ENCODE peak calls at places on chromosomes 2 and 18, in seven cellular contexts. One of them, this sample, is unnamed.
A peak's percentile ranks its signal among the peaks of the same experiment; 100 is the strongest.

GRCh38 chr2:138421315-138421970 is 80.1 kb upstream of the SPOPL start:
- DNase-seq in LHCN-M2: peak; percentile 64
- DNase-seq in astrocyte of the spinal cord: peak; percentile 11
- DNase-seq in D341Med: no peak
- DNase-seq in AG08395: peak; percentile 9
- DNase-seq in tibial artery: no peak
- DNase-seq in pancreas: no peak
- DNase-seq in this sample: no peak

GRCh38 chr2:143463717-143464116 is 334.5 kb downstream of the ARHGAP15 start:
- DNase-seq in LHCN-M2: no peak
- DNase-seq in D341Med: no peak
- DNase-seq in AG08395: no peak
- DNase-seq in pancreas: no peak
- DNase-seq in tibial artery: no peak
- DNase-seq in astrocyte of the spinal cord: no peak
- DNase-seq in this sample: no peak

GRCh38 chr2:201568217-201568820 is 75.0 kb downstream of the TMEM237 start:
- DNase-seq in AG08395: no peak
- DNase-seq in pancreas: no peak
- DNase-seq in astrocyte of the spinal cord: no peak
- DNase-seq in D341Med: no peak
- DNase-seq in LHCN-M2: peak; percentile 63
- DNase-seq in tibial artery: no peak
- DNase-seq in this sample: no peak

GRCh38 chr2:138727956-138728355 is 52.2 kb downstream of the NXPH2 start:
- DNase-seq in tibial artery: no peak
- DNase-seq in astrocyte of the spinal cord: no peak
- DNase-seq in D341Med: no peak
- DNase-seq in LHCN-M2: no peak
- DNase-seq in pancreas: no peak
- DNase-seq in AG08395: no peak
- DNase-seq in this sample: no peak

GRCh38 chr2:37895135-37895534 is 30.0 kb upstream of the RMDN2 start:
- DNase-seq in astrocyte of the spinal cord: no peak
- DNase-seq in D341Med: no peak
- DNase-seq in LHCN-M2: no peak
- DNase-seq in AG08395: no peak
- DNase-seq in pancreas: no peak
- DNase-seq in tibial artery: no peak
- DNase-seq in this sample: no peak

GRCh38 chr2:44490726-44491125 is 129.0 kb downstream of the CAMKMT start:
- DNase-seq in astrocyte of the spinal cord: no peak
- DNase-seq in tibial artery: no peak
- DNase-seq in AG08395: no peak
- DNase-seq in pancreas: no peak
- DNase-seq in LHCN-M2: no peak
- DNase-seq in D341Med: no peak
- DNase-seq in this sample: no peak

GRCh38 chr18:10841203-10841602 is 308.2 kb downstream of the PIEZO2 start:
- DNase-seq in LHCN-M2: no peak
- DNase-seq in astrocyte of the spinal cord: no peak
- DNase-seq in pancreas: no peak
- DNase-seq in D341Med: no peak
- DNase-seq in AG08395: no peak
- DNase-seq in tibial artery: no peak
- DNase-seq in this sample: no peak

GRCh38 chr2:51620830-51621229 is 588.9 kb upstream of the NRXN1 start:
- DNase-seq in astrocyte of the spinal cord: peak; percentile 8
- DNase-seq in AG08395: no peak
- DNase-seq in tibial artery: no peak
- DNase-seq in pancreas: no peak
- DNase-seq in D341Med: no peak
- DNase-seq in LHCN-M2: peak; percentile 35
- DNase-seq in this sample: no peak

GRCh38 chr2:229921101-229921891 is 513 bp downstream of the TRIP12 start:
- DNase-seq in astrocyte of the spinal cord: peak; percentile 42
- DNase-seq in D341Med: peak; percentile 76
- DNase-seq in pancreas: peak; percentile 69
- DNase-seq in AG08395: peak; percentile 68
- DNase-seq in tibial artery: peak; percentile 83
- DNase-seq in LHCN-M2: peak; percentile 81
- DNase-seq in this sample: no peak

GRCh38 chr2:127570282-127571250 is 35.1 kb downstream of the MYO7B start:
- DNase-seq in pancreas: no peak
- DNase-seq in AG08395: peak; percentile 39
- DNase-seq in LHCN-M2: no peak
- DNase-seq in astrocyte of the spinal cord: peak; percentile 14
- DNase-seq in D341Med: no peak
- DNase-seq in tibial artery: peak; percentile 76
- DNase-seq in this sample: no peak

GRCh38 chr2:40251146-40251545 is 200.7 kb downstream of the SLC8A1 start:
- DNase-seq in D341Med: peak; percentile 39
- DNase-seq in LHCN-M2: no peak
- DNase-seq in tibial artery: no peak
- DNase-seq in pancreas: peak; percentile 10
- DNase-seq in AG08395: no peak
- DNase-seq in astrocyte of the spinal cord: peak; percentile 48
- DNase-seq in this sample: no peak

GRCh38 chr2:166610180-166610919 is 116.3 kb upstream of the SCN7A start:
- DNase-seq in AG08395: no peak
- DNase-seq in LHCN-M2: no peak
- DNase-seq in D341Med: no peak
- DNase-seq in astrocyte of the spinal cord: peak; percentile 21
- DNase-seq in pancreas: no peak
- DNase-seq in tibial artery: no peak
- DNase-seq in this sample: no peak

GRCh38 chr18:32308493-32309120 is 118.8 kb downstream of the MEP1B start:
- DNase-seq in LHCN-M2: peak; percentile 87
- DNase-seq in D341Med: no peak
- DNase-seq in AG08395: peak; percentile 90
- DNase-seq in tibial artery: no peak
- DNase-seq in pancreas: no peak
- DNase-seq in astrocyte of the spinal cord: peak; percentile 86
- DNase-seq in this sample: no peak

GRCh38 chr2:25155401-25155800 is 13.0 kb downstream of the POMC start:
- DNase-seq in D341Med: no peak
- DNase-seq in AG08395: no peak
- DNase-seq in pancreas: no peak
- DNase-seq in LHCN-M2: no peak
- DNase-seq in astrocyte of the spinal cord: no peak
- DNase-seq in tibial artery: no peak
- DNase-seq in this sample: no peak

GRCh38 chr2:230795856-230796255 is 68.9 kb upstream of the ITM2C start:
- DNase-seq in tibial artery: peak; percentile 71
- DNase-seq in astrocyte of the spinal cord: no peak
- DNase-seq in pancreas: no peak
- DNase-seq in LHCN-M2: no peak
- DNase-seq in AG08395: no peak
- DNase-seq in D341Med: no peak
- DNase-seq in this sample: no peak

GRCh38 chr2:127661949-127662510 is 13.3 kb downstream of the LIMS2 start:
- DNase-seq in pancreas: no peak
- DNase-seq in AG08395: peak; percentile 54
- DNase-seq in LHCN-M2: no peak
- DNase-seq in tibial artery: peak; percentile 64
- DNase-seq in astrocyte of the spinal cord: no peak
- DNase-seq in D341Med: no peak
- DNase-seq in this sample: no peak

GRCh38 chr2:71500426-71501079 is 47.2 kb downstream of the DYSF start:
- DNase-seq in tibial artery: peak; percentile 66
- DNase-seq in D341Med: no peak
- DNase-seq in LHCN-M2: no peak
- DNase-seq in astrocyte of the spinal cord: no peak
- DNase-seq in AG08395: no peak
- DNase-seq in pancreas: no peak
- DNase-seq in this sample: no peak

GRCh38 chr2:74548919-74549684 is 4.6 kb downstream of the LOXL3 start:
- DNase-seq in D341Med: peak; percentile 77
- DNase-seq in pancreas: peak; percentile 52
- DNase-seq in astrocyte of the spinal cord: peak; percentile 32
- DNase-seq in LHCN-M2: peak; percentile 47
- DNase-seq in AG08395: peak; percentile 69
- DNase-seq in tibial artery: peak; percentile 83
- DNase-seq in this sample: no peak

GRCh38 chr2:168851674-168852320 is 38.4 kb downstream of the SPC25 start:
- DNase-seq in tibial artery: no peak
- DNase-seq in astrocyte of the spinal cord: peak; percentile 85
- DNase-seq in pancreas: no peak
- DNase-seq in LHCN-M2: peak; percentile 85
- DNase-seq in AG08395: peak; percentile 47
- DNase-seq in D341Med: no peak
- DNase-seq in this sample: no peak

GRCh38 chr2:84395819-84396218 is 63.3 kb downstream of the SUCLG1 start:
- DNase-seq in pancreas: no peak
- DNase-seq in astrocyte of the spinal cord: peak; percentile 32
- DNase-seq in tibial artery: no peak
- DNase-seq in D341Med: no peak
- DNase-seq in LHCN-M2: peak; percentile 20
- DNase-seq in AG08395: peak; percentile 57
- DNase-seq in this sample: no peak

GRCh38 chr2:41881249-41881648 is 166.6 kb upstream of the PKDCC start:
- DNase-seq in tibial artery: no peak
- DNase-seq in LHCN-M2: no peak
- DNase-seq in pancreas: no peak
- DNase-seq in astrocyte of the spinal cord: no peak
- DNase-seq in D341Med: no peak
- DNase-seq in AG08395: no peak
- DNase-seq in this sample: no peak

GRCh38 chr2:129793326-129793955 is 186.0 kb upstream of the RAB6C start:
- DNase-seq in astrocyte of the spinal cord: no peak
- DNase-seq in D341Med: no peak
- DNase-seq in LHCN-M2: no peak
- DNase-seq in tibial artery: no peak
- DNase-seq in AG08395: no peak
- DNase-seq in pancreas: no peak
- DNase-seq in this sample: no peak

GRCh38 chr2:3399829-3400228 is 20.3 kb downstream of the TRAPPC12 start:
- DNase-seq in D341Med: no peak
- DNase-seq in pancreas: no peak
- DNase-seq in tibial artery: no peak
- DNase-seq in LHCN-M2: no peak
- DNase-seq in astrocyte of the spinal cord: no peak
- DNase-seq in AG08395: peak; percentile 37
- DNase-seq in this sample: no peak

GRCh38 chr2:71995067-71995665 is 152.5 kb downstream of the CYP26B1 start:
- DNase-seq in LHCN-M2: peak; percentile 63
- DNase-seq in astrocyte of the spinal cord: peak; percentile 19
- DNase-seq in D341Med: no peak
- DNase-seq in AG08395: peak; percentile 60
- DNase-seq in tibial artery: no peak
- DNase-seq in pancreas: no peak
- DNase-seq in this sample: no peak

GRCh38 chr2:203122317-203122998 is 107.8 kb downstream of the NBEAL1 start:
- DNase-seq in AG08395: no peak
- DNase-seq in LHCN-M2: no peak
- DNase-seq in astrocyte of the spinal cord: no peak
- DNase-seq in tibial artery: no peak
- DNase-seq in pancreas: no peak
- DNase-seq in D341Med: no peak
- DNase-seq in this sample: no peak

GRCh38 chr2:36507408-36507812 is 90.6 kb downstream of the FEZ2 start:
- DNase-seq in tibial artery: no peak
- DNase-seq in astrocyte of the spinal cord: peak; percentile 73
- DNase-seq in AG08395: peak; percentile 48
- DNase-seq in LHCN-M2: peak; percentile 67
- DNase-seq in D341Med: peak; percentile 72
- DNase-seq in pancreas: no peak
- DNase-seq in this sample: no peak

GRCh38 chr2:127700527-127701192 is 637 bp upstream of the SFT2D3 start:
- DNase-seq in D341Med: no peak
- DNase-seq in astrocyte of the spinal cord: no peak
- DNase-seq in LHCN-M2: no peak
- DNase-seq in tibial artery: no peak
- DNase-seq in AG08395: no peak
- DNase-seq in pancreas: no peak
- DNase-seq in this sample: no peak

GRCh38 chr2:50746526-50746925 is 285.4 kb downstream of the NRXN1 start:
- DNase-seq in astrocyte of the spinal cord: peak; percentile 30
- DNase-seq in tibial artery: no peak
- DNase-seq in LHCN-M2: peak; percentile 9
- DNase-seq in AG08395: no peak
- DNase-seq in D341Med: peak; percentile 57
- DNase-seq in pancreas: peak; percentile 2
- DNase-seq in this sample: no peak

GRCh38 chr2:238134393-238134785 is 4.1 kb upstream of the KLHL30 start:
- DNase-seq in pancreas: no peak
- DNase-seq in tibial artery: no peak
- DNase-seq in AG08395: no peak
- DNase-seq in astrocyte of the spinal cord: no peak
- DNase-seq in D341Med: no peak
- DNase-seq in LHCN-M2: no peak
- DNase-seq in this sample: no peak

This sample was measured in SIG-M5.